ENCODE peak calls at places on chromosomes 6 and 20, in four cellular contexts. X is mesenchymal stem cell, G is H9, N is IMR-90. M is an unnamed sample.

GRCh38 chr20:15902493-15902892 is 670.8 kb downstream of the KIF16B start:
- DNase-seq in X (no peak), G (peak), N (no peak), M (peak)

GRCh38 chr6:75402296-75402695 is 91.3 kb downstream of the FILIP1 start:
- DNase-seq in X (peak), G (no peak), N (peak), M (no peak)

GRCh38 chr6:125593746-125594145 is 155.7 kb upstream of the HEY2 start:
- DNase-seq in X (no peak), G (no peak), N (no peak), M (no peak)

GRCh38 chr6:49915035-49915434 is 48.7 kb upstream of the CRISP1 start:
- DNase-seq in X (no peak), G (peak), N (no peak), M (peak)

GRCh38 chr20:2022163-2022562 is 28.3 kb upstream of the PDYN start:
- DNase-seq in X (no peak), G (no peak), N (no peak), M (no peak)

GRCh38 chr6:115058414-115059211 is 715.8 kb upstream of the HS3ST5 start:
- DNase-seq in X (peak), G (no peak), N (no peak), M (no peak)

GRCh38 chr6:157161912-157162311 is 161.4 kb downstream of the TMEM242 start:
- DNase-seq in X (no peak), G (no peak), N (no peak), M (no peak)

GRCh38 chr6:13272131-13273046 is 55.9 kb downstream of the TBC1D7 start:
- DNase-seq in X (no peak), G (no peak), N (no peak), M (no peak)

GRCh38 chr6:150456466-150456865 is 87.7 kb downstream of the IYD start:
- DNase-seq in X (no peak), G (no peak), N (no peak), M (no peak)

GRCh38 chr6:148440877-148441453 is 98.3 kb downstream of the SASH1 start:
- DNase-seq in X (peak), G (no peak), N (peak), M (peak)

GRCh38 chr6:98203170-98203806 is 631.1 kb upstream of the POU3F2 start:
- DNase-seq in X (peak), G (no peak), N (peak), M (peak)

GRCh38 chr6:16828058-16828457 is 66.8 kb upstream of the ATXN1 start:
- DNase-seq in X (no peak), G (no peak), N (no peak), M (no peak)

GRCh38 chr6:72084992-72085569 is 198.7 kb downstream of the RIMS1 start:
- DNase-seq in X (peak), G (no peak), N (peak), M (peak)

GRCh38 chr6:123926000-123926399 is 122.3 kb downstream of the NKAIN2 start:
- DNase-seq in X (no peak), G (no peak), N (peak), M (no peak)

GRCh38 chr6:112409311-112409710 is 62.2 kb downstream of the RFPL4B start:
- DNase-seq in X (no peak), G (no peak), N (peak), M (peak)

GRCh38 chr20:56406910-56407309 is 5.2 kb upstream of the CASS4 start:
- DNase-seq in X (no peak), G (no peak), N (no peak), M (no peak)

GRCh38 chr20:19552896-19553180 is 205.2 kb upstream of the RIN2 start:
- DNase-seq in X (no peak), G (no peak), N (no peak), M (no peak)

GRCh38 chr6:155311076-155311475 is 3.2 kb downstream of the TFB1M start:
- DNase-seq in X (peak), G (no peak), N (peak), M (no peak)
- H4K8ac ChIP-seq in X (no peak), G (no peak), N (peak), M (no peak)

GRCh38 chr20:62533591-62534495 is 58.0 kb upstream of the GATA5 start:
- DNase-seq in X (no peak), G (no peak), N (no peak), M (no peak)
- H4K8ac ChIP-seq in X (no peak), G (no peak), N (no peak), M (no peak)

DNA sequence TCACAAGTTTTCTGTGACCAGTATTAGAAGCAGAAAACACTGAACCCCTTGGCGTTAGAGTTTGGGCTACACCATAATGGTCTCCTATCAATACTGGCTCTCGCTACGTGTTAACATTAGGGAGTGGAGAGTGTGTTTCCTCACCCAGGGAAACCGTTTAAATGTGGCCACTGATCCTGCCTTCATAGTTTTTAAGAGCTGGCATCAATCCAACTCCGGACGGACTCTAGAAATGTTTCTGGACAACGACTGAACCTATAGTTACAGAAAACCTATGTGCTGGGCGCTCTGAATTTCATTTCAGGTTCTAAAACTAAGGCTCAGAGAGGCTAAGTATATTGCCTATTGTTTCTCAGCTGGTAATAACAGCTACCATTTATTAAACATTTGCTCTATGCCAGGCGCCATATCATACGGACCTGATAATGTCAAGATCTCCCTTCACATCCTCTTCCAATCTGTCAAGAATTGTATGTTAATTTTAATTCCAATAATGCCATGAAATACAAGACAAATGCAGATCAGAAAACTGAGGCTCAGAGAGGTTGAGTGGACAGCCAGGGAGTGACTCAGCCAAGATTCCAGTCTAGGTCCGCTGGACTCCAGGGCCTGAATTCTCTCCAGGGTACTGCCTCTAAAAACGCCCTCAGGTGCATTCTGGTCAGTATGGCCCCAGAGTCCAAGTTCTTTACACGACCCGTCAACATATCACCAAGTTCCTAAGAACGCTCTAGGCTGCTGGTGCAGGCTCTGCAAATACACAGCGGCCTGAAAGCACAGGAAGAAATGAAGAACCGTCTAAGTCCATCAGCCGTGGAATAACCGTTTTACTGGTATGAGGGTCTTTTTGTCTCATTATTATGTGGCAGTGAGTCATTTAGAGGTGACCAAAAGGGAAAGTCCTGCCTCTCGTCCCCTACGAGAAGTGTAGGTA is 929 bp upstream of the ASXL1 start:
- DNase-seq in X (no peak), G (no peak), N (peak), M (no peak)
- H4K8ac ChIP-seq in X (peak), G (no peak), N (peak), M (peak)

GRCh38 chr6:44666324-44666723 is 278.8 kb downstream of the CDC5L start:
- DNase-seq in X (no peak), G (peak), N (no peak), M (no peak)

GRCh38 chr6:44667226-44667625 is 279.7 kb downstream of the CDC5L start:
- DNase-seq in X (peak), G (peak), N (peak), M (peak)

GRCh38 chr6:44668391-44668930 is 281.0 kb downstream of the CDC5L start:
- DNase-seq in X (no peak), G (no peak), N (no peak), M (no peak)

GRCh38 chr6:44668976-44669934 is 281.7 kb downstream of the CDC5L start:
- DNase-seq in X (no peak), G (peak), N (no peak), M (no peak)

GRCh38 chr6:44667668-44668390 is 280.3 kb downstream of the CDC5L start:
- DNase-seq in X (no peak), G (peak), N (no peak), M (peak)
- H4K8ac ChIP-seq in X (no peak), G (no peak), N (no peak), M (no peak)

GRCh38 chr6:131062245-131063027 is 609 bp downstream of the EPB41L2 start:
- DNase-seq in X (peak), G (peak), N (no peak), M (peak)
- H4K8ac ChIP-seq in X (peak), G (no peak), N (peak), M (no peak)

GRCh38 chr6:10409766-10410209 is 5.1 kb downstream of the TFAP2A start:
- DNase-seq in X (no peak), G (no peak), N (no peak), M (peak)
- H4K8ac ChIP-seq in X (no peak), G (no peak), N (no peak), M (no peak)

DNA sequence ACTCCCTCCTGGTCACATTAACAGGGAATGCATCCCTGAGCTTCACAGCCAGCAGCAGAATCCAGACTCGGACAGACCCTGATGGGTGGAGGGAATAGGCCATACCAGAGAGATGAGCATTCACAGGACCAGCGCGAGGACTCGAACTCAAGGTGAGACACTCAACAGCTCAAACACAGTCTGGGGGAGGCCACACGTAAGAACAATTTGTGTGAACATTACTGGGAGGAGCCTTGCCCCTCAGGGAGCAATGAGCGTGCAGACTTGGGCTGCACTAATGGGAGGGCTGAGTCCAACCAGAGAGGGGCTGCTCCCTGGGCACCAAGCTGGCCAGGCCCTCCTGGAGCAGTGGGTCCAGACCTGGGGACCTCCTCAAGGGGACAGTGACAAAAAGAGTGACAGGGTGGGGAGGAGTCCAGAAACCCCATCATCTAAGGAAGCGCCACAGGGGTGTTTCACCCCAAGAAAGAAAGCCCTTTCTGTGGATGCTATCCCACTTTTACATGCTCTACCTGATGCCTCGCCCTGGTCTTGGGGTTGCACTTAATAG is 118.4 kb downstream of the MRPL14 start:
- DNase-seq in X (no peak), G (no peak), N (no peak), M (no peak)
- H4K8ac ChIP-seq in X (no peak), G (no peak), N (peak), M (no peak)

DNA sequence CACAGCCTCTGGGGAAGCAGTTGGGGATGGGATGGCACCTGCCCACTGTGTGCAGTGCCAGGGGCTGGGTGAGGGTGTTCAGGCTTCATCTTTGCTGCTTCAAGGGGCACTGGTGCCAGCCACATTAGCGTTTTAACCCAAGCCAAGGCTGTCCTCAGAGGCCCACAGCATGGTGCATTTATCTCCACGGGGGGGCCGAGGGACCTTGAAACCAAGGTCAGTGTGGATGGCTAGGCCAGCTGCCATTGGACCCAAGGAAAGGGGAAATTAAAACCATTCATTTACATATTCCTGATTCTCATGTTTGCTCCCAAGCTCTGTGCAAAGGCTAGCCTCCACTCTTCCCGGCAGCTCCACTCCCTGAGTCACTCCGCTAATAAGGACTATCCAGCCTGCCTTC is 197.0 kb downstream of the CDH4 start:
- DNase-seq in X (no peak), G (no peak), N (no peak), M (no peak)
- H4K8ac ChIP-seq in X (no peak), G (no peak), N (no peak), M (no peak)